ENCODE peak calls at places on chromosomes 5 and 9, in nine cellular contexts. D, V, T, R, Q, M, P, B and H are unnamed samples.

GRCh38 chr9:90020277-90020871 is 415.6 kb downstream of the GADD45G start:
- ATAC-seq in V (no peak), Q (no peak), T (no peak), P (peak), D (no peak), B (no peak), R (no peak), M (no peak), H (no peak)

GRCh38 chr5:6082685-6083084 is 295.7 kb downstream of the MED10 start:
- ATAC-seq in B (no peak), D (no peak), R (no peak), Q (no peak), M (no peak), P (no peak), T (no peak), V (no peak), H (no peak)

GRCh38 chr5:77076961-77077820 is 9.9 kb downstream of the ZBED3 start:
- ATAC-seq in R (peak), Q (peak), V (peak), M (peak), B (peak), T (peak), D (peak), P (peak), H (peak)

GRCh38 chr9:97911970-97912369 is 10.3 kb downstream of the TRMO start:
- ATAC-seq in V (no peak), B (no peak), M (no peak), D (no peak), T (no peak), R (no peak), Q (no peak), P (no peak), H (no peak)

GRCh38 chr9:71793386-71794105 is 25.2 kb upstream of the CEMIP2 start:
- ATAC-seq in M (no peak), P (no peak), Q (no peak), T (peak), R (no peak), D (no peak), V (no peak), B (no peak), H (peak)

GRCh38 chr5:119033135-119033534 is 37.8 kb upstream of the DMXL1 start:
- ATAC-seq in B (no peak), V (no peak), M (no peak), Q (no peak), T (no peak), P (no peak), R (no peak), D (no peak), H (no peak)

GRCh38 chr9:18776836-18777820 is 255.9 kb downstream of the SAXO1 start:
- ATAC-seq in R (no peak), V (peak), B (no peak), M (no peak), D (no peak), P (no peak), T (no peak), Q (no peak), H (no peak)

GRCh38 chr9:3473402-3473801 is 52.4 kb downstream of the RFX3 start:
- ATAC-seq in R (no peak), P (no peak), D (peak), Q (no peak), V (no peak), B (no peak), M (peak), T (no peak), H (no peak)

GRCh38 chr5:45385321-45386058 is 310.7 kb downstream of the HCN1 start:
- ATAC-seq in P (no peak), D (no peak), B (no peak), R (no peak), Q (no peak), V (no peak), M (no peak), T (no peak), H (peak)

GRCh38 chr5:131539251-131539650 is 95.8 kb downstream of the RAPGEF6 start:
- ATAC-seq in D (no peak), M (no peak), P (no peak), B (no peak), T (no peak), Q (no peak), R (no peak), V (no peak), H (no peak)

GRCh38 chr9:97594414-97594921 is 38.7 kb downstream of the TSTD2 start:
- ATAC-seq in P (peak), M (no peak), Q (peak), B (no peak), T (no peak), D (no peak), R (no peak), V (no peak), H (no peak)

GRCh38 chr9:89929721-89930480 is 325.1 kb downstream of the GADD45G start:
- ATAC-seq in B (peak), R (peak), V (peak), M (peak), T (no peak), P (peak), Q (peak), D (no peak), H (no peak)

GRCh38 chr5:16930487-16930886 is 5.6 kb downstream of the MYO10 start:
- ATAC-seq in M (no peak), V (peak), D (no peak), B (no peak), P (no peak), T (no peak), R (no peak), Q (no peak), H (no peak)

GRCh38 chr9:16121168-16121567 is 568.3 kb downstream of the CCDC171 start:
- ATAC-seq in B (no peak), Q (no peak), V (peak), R (no peak), M (no peak), D (no peak), T (no peak), P (no peak), H (no peak)

GRCh38 chr5:32325616-32326015 is 12.9 kb upstream of the MTMR12 start:
- ATAC-seq in D (no peak), Q (no peak), M (no peak), T (no peak), B (no peak), R (no peak), P (no peak), V (no peak), H (no peak)

GRCh38 chr9:127785933-127786772 is at the start of gene CDK9:
- ATAC-seq in D (peak), P (peak), B (peak), V (peak), T (peak), R (peak), Q (peak), M (peak), H (peak)

GRCh38 chr5:150438873-150439546 is 10.5 kb downstream of the RPS14 start:
- ATAC-seq in D (no peak), P (no peak), B (no peak), R (no peak), Q (no peak), M (no peak), V (no peak), T (peak), H (peak)

GRCh38 chr9:7974335-7975005 is 174.9 kb upstream of the DMAC1 start:
- ATAC-seq in P (no peak), R (peak), D (no peak), T (no peak), M (no peak), V (peak), B (peak), Q (no peak), H (no peak)

GRCh38 chr9:109468927-109469326 is 29.2 kb downstream of the PTPN3 start:
- ATAC-seq in Q (peak), P (no peak), M (no peak), R (no peak), T (no peak), D (no peak), V (peak), B (no peak), H (no peak)

GRCh38 chr5:126568206-126568755 is 26.7 kb downstream of the ALDH7A1 start:
- ATAC-seq in P (no peak), R (no peak), B (no peak), Q (no peak), T (no peak), M (no peak), D (no peak), V (no peak), H (no peak)

GRCh38 chr5:139670369-139671095 is 22.4 kb downstream of the CXXC5 start:
- ATAC-seq in V (peak), R (peak), M (peak), P (no peak), Q (no peak), B (peak), T (no peak), D (peak), H (peak)

GRCh38 chr5:115440782-115441451 is 103.7 kb downstream of the FEM1C start:
- ATAC-seq in D (no peak), Q (no peak), P (no peak), M (no peak), T (no peak), R (no peak), V (no peak), B (no peak), H (no peak)

GRCh38 chr5:178296066-178296465 is 63.5 kb upstream of the PHYKPL start:
- ATAC-seq in B (no peak), D (no peak), R (no peak), M (no peak), Q (peak), V (no peak), T (no peak), P (peak), H (no peak)

GRCh38 chr5:90514520-90514919 is 14.9 kb downstream of the LYSMD3 start:
- ATAC-seq in V (no peak), T (no peak), R (no peak), M (no peak), Q (no peak), D (no peak), P (no peak), B (no peak), H (no peak)